ENCODE peak calls at places on chromosome 4, in ten cellular contexts. Y is A549, Z is H54, J is thyroid gland, G is IMR-90, D is endothelial cell of umbilical vein, H is K562, A is HepG2, O is GM12892, Q is gastrocnemius medialis. M is an unnamed sample.

GRCh38 chr4:124437853-124438495 is 274.6 kb downstream of the ANKRD50 start:
- DNase-seq in Y (no peak), Z (no peak), J (no peak), G (no peak), D (peak), H (peak), A (no peak), O (no peak), Q (no peak), M (no peak)

GRCh38 chr4:84887824-84888223 is 78.7 kb downstream of the WDFY3 start:
- DNase-seq in Y (no peak), Z (no peak), J (no peak), G (peak), D (peak), H (peak), A (no peak), O (no peak), Q (no peak), M (peak)

GRCh38 chr4:118683513-118683912 is 1.7 kb upstream of the METTL14 start:
- DNase-seq in Y (peak), Z (no peak), J (no peak), G (no peak), D (no peak), H (peak), A (peak), O (no peak), Q (no peak), M (no peak)

GRCh38 chr4:54101190-54102041 is 1.5 kb downstream of the GSX2 start:
- DNase-seq in Y (no peak), Z (no peak), J (no peak), G (no peak), D (no peak), H (no peak), A (no peak), O (no peak), Q (no peak), M (no peak)

GRCh38 chr4:149638073-149638472 is 177.6 kb downstream of the IQCM start:
- DNase-seq in Y (no peak), Z (no peak), J (no peak), G (peak), D (no peak), H (no peak), A (no peak), O (no peak), Q (no peak), M (no peak)

GRCh38 chr4:4560136-4560535 is 18.3 kb upstream of the STX18 start:
- DNase-seq in Y (no peak), Z (no peak), J (no peak), G (peak), D (no peak), H (no peak), A (no peak), O (no peak), Q (no peak), M (no peak)

GRCh38 chr4:161714022-161714751 is 449.6 kb downstream of the FSTL5 start:
- DNase-seq in Y (no peak), Z (peak), J (no peak), G (peak), D (peak), H (no peak), A (no peak), O (no peak), Q (no peak), M (no peak)

GRCh38 chr4:130468340-130468739 is 1372.4 kb downstream of the C4orf33 start:
- DNase-seq in Y (no peak), Z (no peak), J (no peak), G (no peak), D (no peak), H (no peak), A (no peak), O (no peak), Q (no peak), M (no peak)

GRCh38 chr4:104210420-104210819 is 284.3 kb downstream of the CXXC4 start:
- DNase-seq in Y (no peak), Z (no peak), J (no peak), G (no peak), D (no peak), H (no peak), A (no peak), O (no peak), Q (no peak), M (no peak)

GRCh38 chr4:36264205-36264826 is 17.1 kb upstream of the DTHD1 start:
- DNase-seq in Y (no peak), Z (no peak), J (no peak), G (no peak), D (no peak), H (no peak), A (no peak), O (no peak), Q (no peak), M (no peak)

GRCh38 chr4:158442736-158443135 is 78.9 kb upstream of the RXFP1 start:
- DNase-seq in Y (no peak), Z (no peak), J (no peak), G (no peak), D (no peak), H (no peak), A (no peak), O (no peak), Q (no peak), M (no peak)

GRCh38 chr4:156495836-156496235 is 475.8 kb downstream of the PDGFC start:
- DNase-seq in Y (no peak), Z (no peak), J (no peak), G (no peak), D (no peak), H (no peak), A (no peak), O (no peak), Q (no peak), M (no peak)

GRCh38 chr4:99144070-99144469 is at the start of gene ADH4:
- DNase-seq in Y (no peak), Z (no peak), J (no peak), G (peak), D (peak), H (no peak), A (peak), O (no peak), Q (peak), M (no peak)
- TF ChIP-seq POLR2A in Y (no peak), Z (no peak), J (no peak), G (no peak), D (no peak), H (no peak), A (peak), O (no peak), Q (no peak), M (no peak)

DNA sequence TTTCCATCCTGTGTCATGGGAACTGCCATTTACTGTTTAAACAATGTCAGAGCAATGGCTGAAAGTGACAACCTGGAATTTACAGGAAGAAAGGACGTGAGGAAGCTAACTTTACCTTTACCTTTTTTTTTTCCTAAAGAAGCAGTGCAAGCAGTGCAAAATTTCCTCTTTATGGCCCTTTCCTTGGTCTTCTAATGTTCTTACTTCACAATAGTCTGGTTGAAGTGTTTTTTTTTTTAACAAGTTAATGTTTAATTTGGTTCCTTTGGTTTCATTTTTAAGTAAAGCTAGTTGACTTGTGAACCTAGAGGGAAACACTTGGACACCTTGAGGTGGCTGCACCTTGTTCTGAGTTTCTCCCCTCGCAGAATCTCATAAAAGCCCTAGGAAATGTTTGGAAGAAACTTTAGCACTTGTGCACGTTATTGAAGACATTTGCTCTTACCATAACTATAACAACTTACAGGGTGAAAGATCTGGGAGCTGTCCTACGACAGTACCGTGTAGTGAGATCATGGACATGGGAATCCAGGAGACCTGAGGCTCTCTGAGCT is 1.8 kb downstream of the SGMS2 start:
- DNase-seq in Y (no peak), Z (no peak), J (peak), G (no peak), D (peak), H (no peak), A (no peak), O (no peak), Q (no peak), M (no peak)
- TF ChIP-seq POLR2A in Y (no peak), Z (no peak), J (no peak), G (no peak), D (no peak), H (no peak), A (no peak), O (no peak), Q (no peak), M (no peak)

GRCh38 chr4:101346562-101347266 is 612 bp downstream of the PPP3CA start:
- DNase-seq in Y (peak), Z (peak), J (peak), G (peak), D (peak), H (peak), A (peak), O (peak), Q (peak), M (peak)
- TF ChIP-seq POLR2A in Y (no peak), Z (peak), J (no peak), G (no peak), D (no peak), H (no peak), A (peak), O (no peak), Q (no peak), M (no peak)

DNA sequence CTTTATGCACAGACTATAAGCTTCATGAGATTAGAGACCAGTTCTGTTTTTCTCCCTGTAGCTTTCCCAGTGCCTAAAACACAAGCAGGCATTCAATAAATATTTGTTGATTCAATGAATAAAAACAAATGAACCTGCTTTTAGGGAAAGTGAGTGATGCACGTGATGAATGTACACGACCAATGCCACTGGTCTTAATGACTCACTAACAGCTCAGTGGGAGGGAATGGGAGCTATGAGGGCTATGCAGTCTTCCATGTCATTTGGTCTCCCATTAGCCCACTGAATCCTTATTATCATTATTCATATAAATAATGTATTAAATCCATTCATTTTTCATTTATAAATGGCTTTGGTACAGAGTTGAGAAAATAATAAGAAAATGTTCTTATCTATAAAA is 247.4 kb downstream of the FBXO8 start:
- DNase-seq in Y (no peak), Z (no peak), J (no peak), G (no peak), D (no peak), H (no peak), A (no peak), O (no peak), Q (no peak), M (no peak)
- TF ChIP-seq POLR2A in Y (no peak), Z (no peak), J (no peak), G (no peak), D (no peak), H (no peak), A (no peak), O (no peak), Q (no peak), M (no peak)

DNA sequence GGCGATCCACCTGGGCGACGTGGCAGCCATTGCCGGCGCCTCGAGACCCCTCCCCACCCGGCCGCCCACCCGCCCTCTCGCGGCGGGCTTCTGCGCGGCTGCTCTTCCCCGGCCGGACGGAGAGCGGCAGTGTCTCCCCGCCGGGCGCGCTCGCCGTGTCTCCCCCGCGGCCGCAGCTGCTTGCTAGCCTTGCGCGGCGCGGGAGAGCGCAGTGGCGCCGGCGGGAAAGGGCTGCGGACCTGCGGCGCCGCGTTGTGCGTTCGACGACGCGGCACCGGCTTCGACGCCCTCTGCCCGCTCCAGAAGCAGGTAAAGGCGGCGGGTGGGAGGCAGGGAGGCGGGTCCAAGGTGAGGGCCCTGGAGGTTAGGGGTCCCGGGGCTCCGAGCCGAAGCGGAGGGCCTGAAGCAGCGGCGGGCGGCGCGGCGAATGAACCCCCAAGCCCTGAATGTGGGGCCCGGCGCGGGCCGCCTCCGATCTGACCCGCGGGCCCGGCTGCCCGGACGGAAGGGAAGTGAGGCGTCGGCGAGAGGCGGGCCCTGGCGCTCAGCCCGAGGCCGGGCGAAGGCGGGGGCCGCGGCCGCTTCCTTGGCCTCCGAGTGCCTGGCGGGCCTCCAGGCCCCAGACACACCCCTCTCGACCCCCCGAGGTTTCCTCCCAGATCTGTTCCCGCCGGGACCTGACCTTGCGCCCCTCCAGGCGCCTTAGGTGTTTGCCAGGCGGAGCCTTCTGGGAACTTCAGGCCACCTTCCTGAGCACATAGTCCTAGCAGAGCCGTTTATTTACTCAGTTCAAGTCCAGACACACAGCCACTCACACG is at the start of gene N4BP2:
- DNase-seq in Y (peak), Z (peak), J (peak), G (peak), D (peak), H (peak), A (peak), O (peak), Q (peak), M (peak)
- TF ChIP-seq POLR2A in Y (peak), Z (peak), J (peak), G (peak), D (peak), H (peak), A (peak), O (peak), Q (peak), M (peak)